ENCODE peak calls at places on chromosomes 5 and 9, in seven cellular contexts. I is fibroblast of lung; T is CD4-positive, alpha-beta memory T cell; D is psoas muscle; J is cardiac muscle cell; A is mesendoderm; B is CD4-positive, CD25-positive, alpha-beta regulatory T cell. P is an unnamed sample.

GRCh38 chr9:11135856-11136255 is 523.1 kb upstream of the PTPRD start:
- DNase-seq in I (no peak), T (no peak), D (no peak), J (no peak), A (no peak), B (no peak), P (no peak)

GRCh38 chr5:56480305-56481146 is 247.4 kb upstream of the ANKRD55 start:
- DNase-seq in I (peak), T (peak), D (peak), J (peak), A (peak), B (peak), P (peak)

GRCh38 chr9:110282023-110282766 is 25.9 kb upstream of the TXN start:
- DNase-seq in I (peak), T (no peak), D (no peak), J (peak), A (no peak), B (no peak), P (no peak)

GRCh38 chr9:120742951-120743416 is 28.7 kb upstream of the MEGF9 start:
- DNase-seq in I (peak), T (no peak), D (no peak), J (peak), A (peak), B (peak), P (no peak)

GRCh38 chr9:26292943-26293342 is 599.7 kb downstream of the CAAP1 start:
- DNase-seq in I (peak), T (no peak), D (no peak), J (peak), A (no peak), B (no peak), P (no peak)

GRCh38 chr5:75337366-75338021 is 474 bp downstream of the HMGCR start:
- DNase-seq in I (peak), T (peak), D (no peak), J (peak), A (peak), B (peak), P (peak)

GRCh38 chr5:106873558-106873957 is 797.2 kb downstream of the EFNA5 start:
- DNase-seq in I (no peak), T (no peak), D (no peak), J (no peak), A (no peak), B (no peak), P (no peak)

GRCh38 chr9:35000535-35001284 is 11.2 kb downstream of the DNAJB5 start:
- DNase-seq in I (peak), T (no peak), D (no peak), J (no peak), A (peak), B (no peak), P (no peak)

GRCh38 chr5:150559701-150560100 is 51.8 kb downstream of the NDST1 start:
- DNase-seq in I (peak), T (no peak), D (no peak), J (no peak), A (peak), B (no peak), P (no peak)

GRCh38 chr5:78467744-78468357 is 107.4 kb downstream of the SCAMP1 start:
- DNase-seq in I (peak), T (no peak), D (no peak), J (peak), A (peak), B (no peak), P (no peak)

GRCh38 chr5:45179686-45180085 is 370.9 kb downstream of the MRPS30 start:
- DNase-seq in I (no peak), T (no peak), D (no peak), J (no peak), A (peak), B (no peak), P (no peak)

GRCh38 chr5:172235132-172235780 is 41.3 kb downstream of the EFCAB9 start:
- DNase-seq in I (peak), T (no peak), D (no peak), J (peak), A (no peak), B (no peak), P (no peak)

GRCh38 chr9:77375956-77376532 is 198.7 kb downstream of the VPS13A start:
- DNase-seq in I (peak), T (no peak), D (no peak), J (peak), A (peak), B (no peak), P (no peak)

GRCh38 chr9:3478549-3478953 is 47.2 kb downstream of the RFX3 start:
- DNase-seq in I (peak), T (peak), D (no peak), J (peak), A (peak), B (peak), P (no peak)

GRCh38 chr5:142364251-142365145 is 39.7 kb upstream of the SPRY4 start:
- DNase-seq in I (no peak), T (no peak), D (peak), J (no peak), A (peak), B (no peak), P (no peak)

GRCh38 chr9:61665829-61666228 is 476.0 kb downstream of the SPATA31A7 start:
- DNase-seq in I (no peak), T (no peak), D (no peak), J (no peak), A (no peak), B (no peak), P (no peak)

GRCh38 chr9:101705135-101705661 is 33.2 kb downstream of the GRIN3A start:
- DNase-seq in I (no peak), T (no peak), D (peak), J (no peak), A (peak), B (peak), P (peak)

GRCh38 chr9:69835412-69836080 is 14.9 kb downstream of the CFAP95 start:
- DNase-seq in I (no peak), T (no peak), D (no peak), J (no peak), A (no peak), B (no peak), P (no peak)

GRCh38 chr9:126791406-126792230 is 13.2 kb upstream of the ZBTB43 start:
- DNase-seq in I (peak), T (no peak), D (no peak), J (peak), A (peak), B (no peak), P (no peak)

GRCh38 chr9:99092643-99093491 is 12.0 kb upstream of the TGFBR1 start:
- DNase-seq in I (no peak), T (no peak), D (no peak), J (no peak), A (no peak), B (no peak), P (no peak)

GRCh38 chr9:92808726-92809451 is 44.3 kb upstream of the BICD2 start:
- DNase-seq in I (peak), T (peak), D (peak), J (peak), A (peak), B (peak), P (peak)

GRCh38 chr5:4081466-4081865 is 485.8 kb downstream of the IRX1 start:
- DNase-seq in I (no peak), T (no peak), D (no peak), J (no peak), A (no peak), B (no peak), P (no peak)

GRCh38 chr5:160339406-160340140 is 27.2 kb upstream of the CCNJL start:
- DNase-seq in I (peak), T (no peak), D (no peak), J (no peak), A (no peak), B (no peak), P (no peak)

GRCh38 chr9:130451509-130452388 is 7.0 kb downstream of the ASS1 start:
- DNase-seq in I (peak), T (no peak), D (peak), J (peak), A (peak), B (no peak), P (peak)

GRCh38 chr5:57598756-57599155 is 116.1 kb upstream of the ACTBL2 start:
- DNase-seq in I (peak), T (no peak), D (no peak), J (peak), A (no peak), B (no peak), P (no peak)

GRCh38 chr9:13665418-13666066 is 386.1 kb upstream of the MPDZ start:
- DNase-seq in I (peak), T (no peak), D (no peak), J (peak), A (no peak), B (no peak), P (no peak)

GRCh38 chr9:129602598-129603415 is 18.1 kb downstream of the C9orf50 start:
- DNase-seq in I (no peak), T (no peak), D (no peak), J (no peak), A (peak), B (no peak), P (no peak)

DNA sequence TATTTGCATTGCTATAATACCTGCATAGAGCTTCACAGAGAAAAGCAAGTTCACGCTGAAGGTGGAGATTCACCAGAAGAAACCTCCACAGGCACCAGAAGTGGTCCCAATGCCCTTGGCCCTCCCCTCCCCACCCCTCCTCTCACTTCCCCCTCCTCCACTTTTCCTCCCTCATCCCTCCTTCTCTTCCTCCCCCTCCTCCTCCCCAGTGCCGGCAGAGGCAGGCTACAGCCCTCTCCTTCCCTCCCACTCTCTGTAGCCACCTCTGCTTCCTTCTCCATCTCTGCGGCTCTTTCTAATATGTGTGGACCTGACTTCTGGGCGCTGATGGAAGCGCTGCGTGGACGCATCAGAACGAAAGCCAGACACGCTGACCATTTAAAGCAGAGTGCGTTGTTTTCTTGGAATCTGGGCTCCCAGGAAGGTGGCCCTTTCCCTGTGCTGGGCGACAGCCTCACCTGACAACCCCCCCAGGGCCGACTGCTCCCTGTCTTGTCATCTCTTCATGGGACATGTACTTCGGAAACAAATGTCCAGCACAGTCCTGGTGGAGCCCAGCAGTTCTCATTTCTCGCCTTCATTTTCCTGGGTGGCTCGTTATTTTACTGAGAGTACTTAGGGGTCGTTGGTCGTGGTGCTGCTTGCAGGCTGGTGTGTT is 29.5 kb downstream of the NDUFS6 start:
- DNase-seq in I (no peak), T (no peak), D (no peak), J (no peak), A (no peak), B (no peak), P (no peak)
- H3K27ac ChIP-seq in I (no peak), T (no peak), D (no peak), J (peak), A (no peak), B (no peak), P (no peak)

GRCh38 chr9:133892193-133892920 is 99.8 kb downstream of the VAV2 start:
- DNase-seq in I (no peak), T (no peak), D (no peak), J (no peak), A (no peak), B (no peak), P (no peak)
- H3K27ac ChIP-seq in I (no peak), T (no peak), D (no peak), J (peak), A (no peak), B (no peak), P (no peak)

GRCh38 chr5:11387382-11387781 is 516.9 kb downstream of the CTNND2 start:
- DNase-seq in I (no peak), T (no peak), D (no peak), J (no peak), A (no peak), B (no peak), P (no peak)

GRCh38 chr5:11385901-11386293 is 518.3 kb downstream of the CTNND2 start:
- DNase-seq in I (no peak), T (no peak), D (no peak), J (no peak), A (peak), B (no peak), P (no peak)

GRCh38 chr5:11385251-11385900 is 518.9 kb downstream of the CTNND2 start:
- DNase-seq in I (no peak), T (no peak), D (no peak), J (no peak), A (no peak), B (no peak), P (no peak)

GRCh38 chr5:11383506-11384095 is 520.6 kb downstream of the CTNND2 start:
- DNase-seq in I (no peak), T (no peak), D (no peak), J (no peak), A (no peak), B (no peak), P (no peak)

GRCh38 chr5:11384441-11385250 is 519.6 kb downstream of the CTNND2 start:
- DNase-seq in I (peak), T (no peak), D (no peak), J (no peak), A (peak), B (no peak), P (no peak)
- H3K27ac ChIP-seq in I (no peak), T (no peak), D (no peak), J (no peak), A (no peak), B (no peak), P (no peak)

GRCh38 chr9:96564217-96564616 is 55.4 kb downstream of the CDC14B start:
- DNase-seq in I (no peak), T (no peak), D (no peak), J (no peak), A (no peak), B (no peak), P (no peak)

GRCh38 chr9:96567203-96567700 is 52.4 kb downstream of the CDC14B start:
- DNase-seq in I (peak), T (no peak), D (peak), J (peak), A (no peak), B (no peak), P (no peak)

GRCh38 chr9:96566401-96567202 is 53.0 kb downstream of the CDC14B start:
- DNase-seq in I (peak), T (peak), D (peak), J (peak), A (peak), B (peak), P (peak)

GRCh38 chr9:96565684-96566360 is 53.8 kb downstream of the CDC14B start:
- DNase-seq in I (peak), T (no peak), D (no peak), J (peak), A (peak), B (no peak), P (no peak)
- H3K27ac ChIP-seq in I (no peak), T (peak), D (no peak), J (no peak), A (no peak), B (peak), P (peak)

GRCh38 chr9:136080716-136081112 is 14.4 kb downstream of the NACC2 start:
- DNase-seq in I (no peak), T (no peak), D (peak), J (no peak), A (no peak), B (no peak), P (no peak)

GRCh38 chr9:136081826-136082495 is 13.1 kb downstream of the NACC2 start:
- DNase-seq in I (no peak), T (no peak), D (no peak), J (no peak), A (no peak), B (no peak), P (peak)

GRCh38 chr9:136082496-136083361 is 12.4 kb downstream of the NACC2 start:
- DNase-seq in I (no peak), T (no peak), D (no peak), J (no peak), A (no peak), B (no peak), P (peak)

GRCh38 chr9:136079916-136080246 is 15.2 kb downstream of the NACC2 start:
- DNase-seq in I (no peak), T (no peak), D (peak), J (no peak), A (no peak), B (no peak), P (peak)

DNA sequence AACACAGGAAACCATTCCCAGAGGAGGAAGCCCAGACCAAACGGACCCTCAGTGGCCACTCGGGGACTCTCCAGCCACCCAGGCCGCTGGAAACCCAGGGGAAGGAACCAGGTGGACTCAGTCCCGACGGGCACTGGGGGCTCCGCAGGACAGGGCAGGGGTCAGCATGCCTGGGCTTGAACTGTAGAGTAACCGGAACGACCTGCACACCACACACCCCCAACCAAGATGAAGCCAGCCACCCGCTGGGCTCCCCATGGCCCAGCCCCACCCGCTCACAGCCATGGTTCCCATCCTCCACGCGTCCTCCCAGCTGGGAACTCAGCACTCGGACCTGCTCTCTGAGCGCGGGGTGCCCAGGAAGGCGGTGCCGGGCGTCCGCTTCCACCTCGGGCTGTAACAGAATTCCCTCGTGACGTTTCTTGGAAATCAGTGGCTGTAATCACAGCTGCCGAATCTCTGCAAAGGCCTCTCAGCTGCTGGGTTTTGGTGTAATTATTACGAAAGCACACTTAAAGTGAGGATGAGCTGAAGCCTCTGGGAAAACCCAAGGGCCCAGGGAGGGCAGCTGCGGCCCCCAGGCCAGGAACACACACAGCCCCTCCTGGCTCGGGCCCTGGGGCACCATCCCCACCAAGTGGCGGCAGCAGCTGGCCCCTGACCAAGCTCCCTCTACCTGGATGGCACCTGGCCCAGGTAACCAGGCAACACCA is 13.8 kb downstream of the NACC2 start:
- DNase-seq in I (no peak), T (no peak), D (peak), J (peak), A (no peak), B (no peak), P (peak)
- H3K27ac ChIP-seq in I (peak), T (no peak), D (peak), J (no peak), A (no peak), B (no peak), P (no peak)

DNA sequence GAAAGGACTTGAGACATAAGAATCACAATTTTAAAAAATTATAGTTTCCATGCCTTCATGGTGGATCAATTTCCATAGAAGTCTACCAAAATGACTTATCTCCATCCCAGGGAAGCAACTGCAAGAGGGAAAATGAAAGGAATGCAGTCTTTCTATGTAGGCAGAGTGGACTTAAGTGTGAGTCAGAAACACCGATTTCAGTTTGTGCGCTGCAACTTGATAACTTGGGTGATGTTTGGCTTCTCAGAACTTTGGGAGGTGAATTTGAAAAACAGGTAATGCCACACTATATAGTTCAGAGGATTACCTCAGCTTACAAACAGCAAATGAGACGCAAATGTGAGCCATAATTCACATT is 708 bp upstream of the CSNK1G3 start:
- DNase-seq in I (peak), T (no peak), D (no peak), J (peak), A (peak), B (no peak), P (no peak)
- H3K27ac ChIP-seq in I (peak), T (peak), D (peak), J (peak), A (no peak), B (peak), P (peak)

DNA sequence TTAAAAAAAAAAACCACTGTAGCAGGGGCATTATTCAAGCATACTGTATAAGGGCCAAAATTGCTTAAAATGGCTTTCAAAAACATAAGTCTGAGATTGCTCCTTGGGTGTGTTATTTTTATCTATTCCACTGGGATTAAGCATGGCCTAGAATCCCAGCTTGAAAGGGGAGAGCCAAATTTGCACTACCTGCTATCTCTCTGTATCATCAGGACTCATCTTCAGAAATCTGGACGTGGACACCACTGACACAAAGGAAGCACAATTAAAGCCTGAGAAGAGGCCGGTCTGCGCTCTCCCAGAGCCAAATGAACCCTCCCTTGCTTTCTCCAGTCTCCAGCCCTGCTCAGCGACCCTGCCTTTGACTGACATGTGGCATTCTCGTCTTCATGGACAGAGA is 151.3 kb downstream of the EBF1 start:
- DNase-seq in I (no peak), T (no peak), D (no peak), J (no peak), A (no peak), B (no peak), P (no peak)
- H3K27ac ChIP-seq in I (no peak), T (no peak), D (no peak), J (no peak), A (no peak), B (no peak), P (no peak)